ENCODE peak calls at places on chromosomes 13 and 19, in seven cellular contexts. X is esophagus squamous epithelium, J is kidney, O is skeletal muscle cell, F is uterus, K is esophagus muscularis mucosa, Q is adrenal gland. H is an unnamed sample.

GRCh38 chr19:11251650-11252314 is 10.5 kb downstream of the DOCK6 start:
- DNase-seq in J (no peak), O (no peak), Q (peak), K (no peak), F (no peak), X (no peak), H (no peak)

GRCh38 chr13:105290596-105290995 is 1244.9 kb downstream of the EFNB2 start:
- DNase-seq in K (no peak), O (no peak), Q (no peak), X (no peak), F (no peak), J (no peak), H (no peak)

GRCh38 chr13:76600086-76600485 is 286.1 kb downstream of the KCTD12 start:
- DNase-seq in O (no peak), X (no peak), Q (peak), K (no peak), J (no peak), F (no peak), H (no peak)

GRCh38 chr13:62556973-62557372 is 1141.3 kb upstream of the PCDH20 start:
- DNase-seq in O (no peak), J (no peak), Q (no peak), X (no peak), K (no peak), F (no peak), H (no peak)

GRCh38 chr19:1855040-1855827 is 7.0 kb upstream of the REXO1 start:
- DNase-seq in O (peak), K (peak), F (peak), Q (peak), J (peak), X (peak), H (peak)

GRCh38 chr13:109156181-109156935 is 526.9 kb downstream of the MYO16 start:
- DNase-seq in K (no peak), F (no peak), Q (no peak), O (peak), X (no peak), J (no peak), H (peak)

GRCh38 chr19:10557603-10558197 is 8.1 kb downstream of the KRI1 start:
- DNase-seq in Q (no peak), F (no peak), X (no peak), J (peak), O (no peak), K (no peak), H (no peak)

GRCh38 chr13:90197722-90198121 is 1149.8 kb upstream of the MIR17HG start:
- DNase-seq in K (no peak), X (no peak), Q (no peak), F (no peak), O (peak), J (no peak), H (peak)

GRCh38 chr13:93521307-93521706 is 294.7 kb downstream of the GPC6 start:
- DNase-seq in K (no peak), Q (no peak), J (no peak), O (no peak), F (no peak), X (no peak), H (no peak)

GRCh38 chr13:27919934-27920676 is at the start of gene PDX1:
- DNase-seq in J (peak), Q (peak), O (no peak), F (no peak), K (no peak), X (no peak), H (peak)

GRCh38 chr13:50826035-50826434 is 17.5 kb downstream of the DLEU7 start:
- DNase-seq in X (no peak), F (no peak), J (no peak), O (no peak), Q (no peak), K (no peak), H (no peak)

DNA sequence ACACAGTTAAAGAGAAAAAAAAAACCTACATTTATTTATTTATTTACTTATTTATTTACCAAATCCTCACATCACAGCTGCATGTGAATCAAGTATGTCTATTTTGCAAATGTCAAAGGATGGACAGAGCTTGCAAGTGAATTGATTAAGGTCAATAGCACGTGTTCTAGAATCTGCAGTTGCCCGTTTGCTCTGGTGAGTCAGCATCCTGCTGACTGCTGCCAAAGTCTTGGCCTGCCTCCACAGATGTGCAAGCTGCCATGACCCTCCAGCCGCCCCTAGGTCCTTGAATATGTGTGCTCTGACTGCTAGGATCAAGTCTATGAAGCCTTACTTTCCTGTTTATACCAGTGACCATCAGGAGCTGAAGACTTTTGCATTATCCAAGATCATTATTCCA is 320.6 kb downstream of the GPC5 start:
- DNase-seq in K (no peak), O (peak), X (no peak), F (no peak), J (no peak), Q (peak), H (no peak)
- H3K4me3 ChIP-seq in K (no peak), O (no peak), X (no peak), F (no peak), J (no peak), Q (no peak), H (no peak)

GRCh38 chr13:114034481-114034891 is 60.6 kb upstream of the C13orf46 start:
- DNase-seq in J (no peak), Q (no peak), X (no peak), F (no peak), O (no peak), K (no peak), H (no peak)
- H3K4me3 ChIP-seq in J (no peak), Q (no peak), X (no peak), F (peak), O (no peak), K (peak), H (peak)

GRCh38 chr13:30466841-30467252 is 1.1 kb upstream of the HMGB1 start:
- DNase-seq in X (no peak), F (no peak), O (no peak), Q (no peak), K (no peak), J (no peak), H (no peak)

GRCh38 chr13:30463820-30464495 is 1.8 kb downstream of the HMGB1 start:
- DNase-seq in F (no peak), O (no peak), X (peak), Q (peak), K (peak), J (peak), H (peak)

GRCh38 chr13:30464496-30465351 is 1.0 kb downstream of the HMGB1 start:
- DNase-seq in X (peak), O (peak), K (peak), J (peak), F (peak), Q (peak), H (peak)

GRCh38 chr13:30465541-30466357 is at the start of gene HMGB1:
- DNase-seq in F (peak), O (peak), Q (peak), K (peak), X (peak), J (peak), H (peak)

DNA sequence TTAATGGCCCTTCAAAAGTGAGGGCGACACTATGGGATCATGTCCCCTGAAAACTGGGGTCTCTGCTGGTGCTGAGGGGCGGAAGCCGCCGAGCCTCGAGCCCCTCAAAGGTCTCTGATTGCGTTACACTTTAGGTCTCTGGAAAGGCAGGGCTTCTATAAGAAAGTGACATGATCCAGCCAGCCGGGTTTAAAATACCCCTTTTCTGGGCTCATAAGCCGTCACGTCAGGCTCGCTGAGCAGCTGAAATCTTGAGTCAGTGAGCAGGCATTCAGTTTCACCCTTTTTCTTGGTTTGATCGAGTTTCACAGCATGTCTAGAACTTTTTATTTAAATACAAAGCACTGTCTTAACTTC is 600 bp upstream of the HMGB1 start:
- DNase-seq in J (no peak), F (no peak), Q (no peak), O (no peak), K (no peak), X (no peak), H (peak)
- H3K4me3 ChIP-seq in J (no peak), F (no peak), Q (no peak), O (peak), K (peak), X (no peak), H (peak)

GRCh38 chr19:44717603-44718002 is 18.7 kb downstream of the CEACAM16 start:
- DNase-seq in K (no peak), F (no peak), Q (no peak), J (no peak), X (no peak), O (no peak), H (no peak)
- H3K4me3 ChIP-seq in K (no peak), F (no peak), Q (no peak), J (no peak), X (no peak), O (no peak), H (no peak)

DNA sequence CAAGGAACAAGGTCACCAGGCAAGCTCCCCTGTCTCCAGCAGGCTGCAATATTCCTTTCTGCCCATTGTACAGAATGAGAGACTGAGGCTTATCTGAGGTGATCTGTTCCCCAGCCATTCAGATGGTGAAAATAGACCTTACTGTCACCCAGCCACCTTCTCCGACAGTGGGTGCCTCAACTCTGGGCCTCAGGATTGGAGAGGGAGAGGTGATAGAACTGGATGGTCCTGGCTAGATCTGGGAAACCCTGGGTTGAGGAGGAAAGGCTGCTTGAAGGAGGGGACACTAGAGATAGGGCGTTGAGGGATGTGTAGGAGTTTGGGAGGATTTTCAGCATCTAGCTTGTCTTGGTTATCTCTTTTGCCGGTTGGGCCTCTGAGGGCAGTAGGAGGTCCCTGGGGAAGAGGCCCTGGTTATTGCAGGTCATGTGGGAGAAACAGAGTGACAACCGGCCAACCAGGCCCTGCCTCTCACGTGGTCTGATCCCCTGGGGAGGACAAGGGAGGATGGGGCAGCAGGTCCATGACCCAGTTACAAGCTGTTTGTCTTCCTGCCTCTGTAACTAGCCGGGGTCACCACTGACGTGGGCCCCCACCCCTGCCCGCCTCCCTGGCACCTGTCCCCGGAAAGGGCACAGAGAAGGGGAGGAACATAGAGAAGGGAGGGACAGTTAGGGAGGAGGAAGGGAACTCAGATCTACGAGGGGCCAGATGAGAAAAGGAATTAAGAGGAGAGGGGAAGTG is 8.2 kb downstream of the NFIC start:
- DNase-seq in F (peak), O (no peak), X (no peak), K (no peak), Q (peak), J (no peak), H (no peak)
- H3K4me3 ChIP-seq in F (peak), O (no peak), X (no peak), K (peak), Q (no peak), J (no peak), H (no peak)

GRCh38 chr19:35901055-35901644 is 810 bp upstream of the NFKBID start:
- DNase-seq in X (no peak), K (no peak), J (no peak), Q (no peak), F (no peak), O (no peak), H (peak)

GRCh38 chr19:35903550-35904179 is 1.3 kb downstream of the HCST start:
- DNase-seq in F (peak), X (peak), K (peak), O (peak), J (peak), Q (peak), H (peak)

GRCh38 chr19:35901854-35902661 is at the start of gene HCST:
- DNase-seq in O (no peak), F (no peak), X (no peak), J (no peak), Q (peak), K (no peak), H (peak)

GRCh38 chr19:35904312-35905068 is 2.2 kb downstream of the HCST start:
- DNase-seq in Q (peak), F (no peak), X (no peak), K (no peak), O (no peak), J (no peak), H (no peak)

GRCh38 chr19:35902870-35903475 is 644 bp downstream of the HCST start:
- DNase-seq in K (no peak), F (no peak), Q (no peak), O (no peak), X (no peak), J (no peak), H (no peak)
- H3K4me3 ChIP-seq in K (peak), F (no peak), Q (no peak), O (peak), X (no peak), J (no peak), H (peak)

DNA sequence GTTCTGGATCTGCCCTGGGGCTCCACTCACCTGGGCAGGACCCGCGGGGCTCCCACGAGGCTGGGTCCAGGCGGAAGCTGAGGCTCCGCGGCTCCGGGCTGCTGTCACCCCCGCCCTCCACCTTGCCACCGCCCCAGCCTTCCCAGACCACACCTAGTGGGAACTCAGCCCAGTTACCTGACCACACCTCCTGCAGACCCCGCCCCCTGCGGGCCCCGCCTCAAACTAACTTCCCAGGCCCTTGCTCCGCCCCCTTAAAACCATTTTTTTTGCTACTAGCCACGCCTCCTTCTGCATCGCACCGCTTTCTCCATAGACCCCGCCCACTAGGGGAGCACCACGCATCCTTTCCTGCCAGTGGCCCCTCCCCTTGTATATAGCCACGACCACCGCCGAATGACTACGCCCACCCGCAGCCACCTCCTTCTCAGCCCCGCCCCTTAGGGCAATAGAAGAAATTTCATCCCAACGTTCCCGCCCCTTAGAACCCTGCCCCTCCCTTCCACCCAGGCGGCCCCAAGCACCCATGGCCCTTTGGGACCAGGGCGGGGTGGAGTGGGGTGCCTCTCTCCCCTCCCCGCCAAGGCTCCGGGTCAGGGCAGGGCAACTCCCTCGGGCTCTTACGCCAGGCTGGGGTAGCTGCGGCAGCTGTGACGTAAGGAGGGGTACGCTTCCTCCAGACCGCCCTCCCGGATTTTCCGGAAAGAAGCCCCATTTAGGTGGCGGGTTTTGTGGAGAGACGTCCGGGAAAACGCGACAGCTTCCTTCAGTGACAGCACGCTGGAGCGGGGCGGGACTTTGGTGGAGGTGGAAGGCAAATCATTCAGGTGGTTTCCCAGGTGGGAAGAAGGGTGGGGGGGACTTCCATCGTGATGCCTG is at the start of gene SH2D3A:
- DNase-seq in X (peak), Q (peak), F (peak), J (peak), O (no peak), K (no peak), H (no peak)
- H3K4me3 ChIP-seq in X (peak), Q (no peak), F (no peak), J (peak), O (peak), K (peak), H (no peak)

GRCh38 chr13:49300716-49301589 is 53.2 kb downstream of the CDADC1 start:
- DNase-seq in F (peak), O (no peak), Q (peak), K (no peak), J (no peak), X (no peak), H (peak)
- H3K4me3 ChIP-seq in F (peak), O (peak), Q (no peak), K (peak), J (peak), X (no peak), H (peak)

DNA sequence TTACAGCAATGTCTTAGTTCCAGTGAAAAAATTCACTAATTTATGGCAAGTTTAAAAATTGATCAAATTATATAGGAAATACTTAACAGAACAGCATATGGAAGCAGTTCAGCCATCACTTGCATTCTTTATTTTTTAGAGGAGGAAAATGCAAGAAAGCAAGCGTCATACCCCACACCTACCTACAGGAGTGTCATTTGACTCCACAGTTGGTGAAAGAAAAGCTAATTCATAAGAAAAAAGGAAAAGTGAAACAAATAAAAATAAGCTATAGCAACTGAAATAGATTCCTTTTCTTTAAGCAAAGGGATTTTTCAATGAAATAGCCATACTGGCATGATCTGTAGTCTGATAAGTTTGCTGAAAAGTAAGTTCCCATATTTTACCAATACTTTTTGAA is 111.0 kb downstream of the DOCK9 start:
- DNase-seq in Q (no peak), J (no peak), O (no peak), X (no peak), F (no peak), K (no peak), H (no peak)
- H3K4me3 ChIP-seq in Q (no peak), J (no peak), O (no peak), X (no peak), F (no peak), K (no peak), H (no peak)

DNA sequence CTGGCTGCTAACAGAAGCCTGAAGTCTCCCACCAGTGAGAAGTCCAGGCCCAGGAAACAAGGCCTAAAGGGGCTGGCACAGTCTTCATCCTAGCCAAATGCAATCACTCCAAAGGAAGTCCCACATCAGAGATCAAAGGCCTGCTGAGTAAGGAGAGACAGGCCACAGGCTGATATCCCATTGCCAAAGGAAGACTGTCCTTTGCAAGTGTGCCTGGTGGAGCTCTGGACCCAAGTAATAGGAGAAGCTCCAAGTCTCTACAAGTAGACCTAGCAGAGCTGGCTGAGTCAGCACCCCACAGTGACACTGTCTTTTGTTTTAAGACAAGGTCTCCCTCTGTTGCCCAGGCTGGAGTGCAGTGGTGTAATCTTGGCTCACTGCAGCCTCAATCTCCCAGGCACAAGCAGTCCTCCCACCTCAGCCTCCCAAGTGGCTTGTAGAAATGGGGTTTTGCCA is 4.5 kb downstream of the DBP start:
- DNase-seq in K (no peak), F (no peak), X (no peak), Q (peak), J (no peak), O (no peak), H (peak)
- H3K4me3 ChIP-seq in K (no peak), F (no peak), X (no peak), Q (no peak), J (peak), O (no peak), H (no peak)